ENCODE peak calls at places on chromosomes 11 and 22, in six cellular contexts. A is kidney, V is HCT116, W is PC-3, U is SK-N-SH, C is neural progenitor cell. X is an unnamed sample. For H3K36me3, the result is how much of the 10 kb centered on the place peaks cover.

GRCh38 chr11:134951305-134951700 is 539.3 kb upstream of the B3GAT1 start:
- DNase-seq in A (no peak), V (no peak), W (peak), U (no peak), C (no peak), X (peak)

GRCh38 chr11:86923993-86924766 is 31.0 kb downstream of the FZD4 start:
- DNase-seq in A (no peak), V (no peak), W (no peak), U (no peak), C (peak), X (no peak)

GRCh38 chr11:33040127-33040861 is 922 bp downstream of the TCP11L1 start:
- DNase-seq in A (no peak), V (no peak), W (peak), U (peak), C (no peak), X (peak)

GRCh38 chr11:32219320-32219719 is 128.4 kb downstream of the RCN1 start:
- DNase-seq in A (no peak), V (no peak), W (no peak), U (no peak), C (no peak), X (no peak)

GRCh38 chr11:60905551-60906113 is 753 bp downstream of the PRPF19 start:
- DNase-seq in A (no peak), V (no peak), W (peak), U (peak), C (no peak), X (peak)

GRCh38 chr22:28799125-28799833 is 1.1 kb downstream of the XBP1 start:
- DNase-seq in A (peak), V (peak), W (peak), U (peak), C (peak), X (peak)

GRCh38 chr11:214083-214482 is 6.6 kb downstream of the RIC8A start:
- DNase-seq in A (peak), V (no peak), W (no peak), U (no peak), C (no peak), X (no peak)

GRCh38 chr11:3340025-3340424 is 38.9 kb downstream of the ZNF195 start:
- DNase-seq in A (no peak), V (peak), W (peak), U (no peak), C (no peak), X (peak)

GRCh38 chr22:20542055-20542454 is 34.6 kb downstream of the MED15 start:
- DNase-seq in A (no peak), V (no peak), W (no peak), U (no peak), C (no peak), X (no peak)

GRCh38 chr11:104380358-104380757 is 216.4 kb upstream of the PDGFD start:
- DNase-seq in A (no peak), V (no peak), W (no peak), U (no peak), C (no peak), X (no peak)

GRCh38 chr22:16915711-16916110 is 90.5 kb upstream of the XKR3 start:
- DNase-seq in A (no peak), V (no peak), W (no peak), U (no peak), C (no peak), X (no peak)

GRCh38 chr22:40542821-40543540 is 93.5 kb downstream of the MRTFA start:
- DNase-seq in A (no peak), V (no peak), W (no peak), U (no peak), C (no peak), X (peak)

GRCh38 chr11:117678651-117679407 is 118.2 kb downstream of the DSCAML1 start:
- DNase-seq in A (no peak), V (no peak), W (no peak), U (peak), C (no peak), X (no peak)

GRCh38 chr11:88414385-88414861 is 76.9 kb upstream of the CTSC start:
- DNase-seq in A (no peak), V (no peak), W (peak), U (peak), C (no peak), X (peak)

DNA sequence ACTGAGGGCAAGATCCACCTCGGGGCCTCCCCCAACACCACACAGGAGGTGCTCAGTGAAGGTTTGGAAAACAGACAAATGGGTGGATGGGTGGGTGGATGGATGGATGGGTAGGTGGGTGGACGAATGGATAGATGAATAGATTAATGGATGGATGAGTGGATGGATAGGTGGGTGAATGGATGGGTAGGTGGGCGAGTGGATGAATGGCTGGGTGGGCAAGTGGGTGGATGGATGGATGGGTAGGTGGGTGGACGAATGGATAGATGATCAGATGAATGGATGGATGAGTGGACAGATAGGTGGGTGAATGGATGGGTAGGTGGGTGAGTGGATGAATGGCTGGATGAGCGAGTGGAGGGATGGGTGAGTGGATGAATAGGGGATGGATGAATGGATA is 863 bp upstream of the PRR33 start:
- DNase-seq in A (no peak), V (no peak), W (no peak), U (no peak), C (no peak), X (no peak)
- H3K4me3 ChIP-seq in A (no peak), V (no peak), W (no peak), U (no peak), C (no peak), X (no peak)

GRCh38 chr22:49850959-49851815 is 2.5 kb upstream of the ZBED4 start:
- DNase-seq in A (no peak), V (no peak), W (no peak), U (no peak), C (no peak), X (peak)
- H3K9ac ChIP-seq in A (no peak), V (no peak), W (no peak), U (no peak), C (no peak), X (no peak)

DNA sequence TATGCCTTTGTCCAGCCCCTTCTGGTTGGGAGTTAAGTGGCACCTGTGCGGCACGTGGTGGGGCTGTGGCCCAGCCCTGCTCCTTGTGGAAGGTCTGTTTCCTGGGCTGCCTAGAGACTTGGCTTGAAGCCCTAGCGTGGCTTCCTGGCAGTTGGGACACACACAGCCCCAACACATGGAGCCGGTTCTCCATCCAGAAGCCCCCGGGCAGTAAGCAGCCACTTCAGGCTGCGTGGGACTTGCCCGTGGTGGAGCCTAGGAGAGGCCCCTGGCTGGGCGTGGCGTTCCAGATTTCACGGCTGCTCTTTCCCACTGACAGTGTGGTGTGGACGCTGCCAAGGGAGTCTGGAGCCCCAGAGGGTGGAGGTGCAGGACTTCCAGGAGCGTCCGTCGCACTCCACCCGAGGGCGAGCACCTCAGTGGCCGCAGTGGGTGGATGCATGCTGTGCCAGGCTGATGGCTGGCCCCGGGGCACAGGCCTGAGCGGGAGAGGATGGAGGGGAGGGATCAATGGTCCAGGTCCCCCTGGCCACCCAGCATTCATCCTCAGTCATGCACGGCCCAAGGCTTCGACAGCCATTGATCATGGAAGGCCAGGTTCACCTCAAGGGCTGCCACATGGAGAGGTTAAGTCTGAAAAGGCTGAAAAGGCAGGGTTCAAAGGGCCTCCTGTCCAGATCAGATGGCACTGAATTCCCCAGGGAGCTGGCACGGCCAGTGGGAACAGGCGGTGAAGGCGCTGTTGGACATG is 9.3 kb downstream of the CCND1 start:
- DNase-seq in A (peak), V (no peak), W (no peak), U (peak), C (no peak), X (no peak)
- H3K36me3 ChIP-seq in A (under half), V (half or more), W (half or more), U (half or more), C (under half), X (half or more)

GRCh38 chr11:83061883-83062282 is 9.8 kb downstream of the RAB30 start:
- DNase-seq in A (no peak), V (no peak), W (no peak), U (no peak), C (no peak), X (no peak)

GRCh38 chr11:83064011-83064410 is 7.7 kb downstream of the RAB30 start:
- DNase-seq in A (no peak), V (no peak), W (no peak), U (no peak), C (no peak), X (no peak)

GRCh38 chr11:83060965-83061364 is 10.7 kb downstream of the RAB30 start:
- DNase-seq in A (no peak), V (no peak), W (no peak), U (no peak), C (no peak), X (no peak)

GRCh38 chr11:83068573-83068972 is 3.1 kb downstream of the RAB30 start:
- DNase-seq in A (no peak), V (no peak), W (no peak), U (no peak), C (no peak), X (no peak)

GRCh38 chr11:83063073-83063754 is 8.5 kb downstream of the RAB30 start:
- DNase-seq in A (no peak), V (no peak), W (peak), U (no peak), C (no peak), X (peak)
- H3K4me3 ChIP-seq in A (peak), V (no peak), W (no peak), U (no peak), C (no peak), X (peak)

GRCh38 chr11:66859686-66860448 is 3.0 kb downstream of the LRFN4 start:
- DNase-seq in A (peak), V (no peak), W (no peak), U (no peak), C (no peak), X (no peak)

GRCh38 chr11:66857927-66858185 is 992 bp downstream of the LRFN4 start:
- DNase-seq in A (no peak), V (no peak), W (no peak), U (no peak), C (no peak), X (no peak)

GRCh38 chr11:66858186-66858938 is 1.5 kb downstream of the LRFN4 start:
- DNase-seq in A (peak), V (no peak), W (no peak), U (no peak), C (no peak), X (no peak)

GRCh38 chr11:66860449-66860831 is 3.6 kb downstream of the LRFN4 start:
- DNase-seq in A (peak), V (no peak), W (no peak), U (no peak), C (no peak), X (no peak)

GRCh38 chr11:66858939-66859685 is 2.2 kb downstream of the LRFN4 start:
- DNase-seq in A (peak), V (no peak), W (no peak), U (no peak), C (no peak), X (no peak)
- H3K9ac ChIP-seq in A (no peak), V (no peak), W (no peak), U (no peak), C (no peak), X (no peak)

GRCh38 chr11:98059488-98059887 is 961.3 kb upstream of the CNTN5 start:
- DNase-seq in A (no peak), V (no peak), W (no peak), U (no peak), C (no peak), X (no peak)
- H3K36me3 ChIP-seq in A (under half), V (under half), W (under half), U (under half), C (under half), X (under half)

X was measured in adipocyte.